ENCODE peak calls at places on chromosomes 11 and 22, in seven cellular contexts. L is neuronal stem cell, V is IMR-90, S is H9, H is mesenchymal stem cell, Q is mesendoderm, P is H1. E is an unnamed sample.
A peak's percentile ranks its signal among the peaks of the same experiment; 100 is the strongest.

GRCh38 chr22:26502688-26503561 is 9.3 kb downstream of the TFIP11 start:
- DNase-seq in L (peak; percentile 31), V (peak; percentile 51), S (peak; percentile 80), H (peak; percentile 68), Q (peak; percentile 87), P (no peak), E (peak; percentile 34)

GRCh38 chr22:23359583-23360123 is 179.3 kb downstream of the BCR start:
- DNase-seq in L (no peak), V (no peak), S (no peak), H (no peak), Q (no peak), P (no peak), E (no peak)

GRCh38 chr11:61682093-61682732 is 2.0 kb downstream of the DAGLA start:
- DNase-seq in L (no peak), V (no peak), S (no peak), H (peak; percentile 26), Q (no peak), P (no peak), E (no peak)

GRCh38 chr22:32354360-32355351 is 3.0 kb upstream of the RFPL3 start:
- DNase-seq in L (no peak), V (peak; percentile 67), S (no peak), H (peak; percentile 45), Q (peak; percentile 74), P (no peak), E (no peak)

GRCh38 chr11:38182126-38182907 is 1584.3 kb upstream of the RAG2 start:
- DNase-seq in L (no peak), V (no peak), S (no peak), H (peak; percentile 17), Q (no peak), P (no peak), E (no peak)

GRCh38 chr11:62601114-62601363 is 626 bp downstream of the MTA2 start:
- DNase-seq in L (no peak), V (no peak), S (no peak), H (peak; percentile 43), Q (no peak), P (no peak), E (no peak)

GRCh38 chr11:102757823-102758549 is 22.4 kb downstream of the MMP10 start:
- DNase-seq in L (no peak), V (peak; percentile 89), S (no peak), H (peak; percentile 92), Q (no peak), P (no peak), E (no peak)

GRCh38 chr11:75639752-75640151 is 29.1 kb downstream of the MAP6 start:
- DNase-seq in L (no peak), V (peak; percentile 59), S (no peak), H (peak; percentile 72), Q (peak; percentile 90), P (no peak), E (no peak)

GRCh38 chr11:128575956-128576340 is 11.4 kb downstream of the ETS1 start:
- DNase-seq in L (no peak), V (peak; percentile 69), S (no peak), H (peak; percentile 82), Q (no peak), P (no peak), E (no peak)

GRCh38 chr11:112706863-112707262 is 254.4 kb upstream of the NCAM1 start:
- DNase-seq in L (no peak), V (no peak), S (no peak), H (no peak), Q (no peak), P (no peak), E (no peak)
- H2BK5ac ChIP-seq in L (no peak overlapping the region), V (no peak overlapping the region), S (no peak overlapping the region), H (no peak overlapping the region), Q (no peak overlapping the region), P (no peak overlapping the region), E (no peak overlapping the region)

GRCh38 chr11:121249039-121249663 is 43.4 kb upstream of the SC5D start:
- DNase-seq in L (peak; percentile 29), V (peak; percentile 48), S (no peak), H (peak; percentile 61), Q (peak; percentile 70), P (no peak), E (peak; percentile 39)

GRCh38 chr11:121244861-121245260 is 47.7 kb upstream of the SC5D start:
- DNase-seq in L (no peak), V (no peak), S (no peak), H (no peak), Q (no peak), P (no peak), E (no peak)

GRCh38 chr11:121248496-121248895 is 44.1 kb upstream of the SC5D start:
- DNase-seq in L (no peak), V (no peak), S (no peak), H (no peak), Q (no peak), P (no peak), E (peak; percentile 80)

GRCh38 chr11:121246769-121247035 is 45.9 kb upstream of the SC5D start:
- DNase-seq in L (no peak), V (no peak), S (peak; percentile 51), H (no peak), Q (no peak), P (no peak), E (no peak)

GRCh38 chr11:121246021-121246768 is 46.4 kb upstream of the SC5D start:
- DNase-seq in L (no peak), V (no peak), S (peak; percentile 82), H (no peak), Q (no peak), P (no peak), E (no peak)
- H2BK120ac ChIP-seq in L (no peak overlapping the region), V (no peak overlapping the region), S (no peak overlapping the region), H (no peak overlapping the region), Q (no peak overlapping the region), P (no peak overlapping the region), E (peak overlapping the region; percentile 14)

GRCh38 chr11:2264366-2265011 is 5.9 kb downstream of the ASCL2 start:
- DNase-seq in L (no peak), V (no peak), S (no peak), H (no peak), Q (no peak), P (no peak), E (peak; percentile 64)

GRCh38 chr11:2266586-2267305 is 3.6 kb downstream of the ASCL2 start:
- DNase-seq in L (no peak), V (no peak), S (no peak), H (no peak), Q (no peak), P (no peak), E (no peak)

GRCh38 chr11:2263724-2264360 is 6.5 kb downstream of the ASCL2 start:
- DNase-seq in L (no peak), V (no peak), S (no peak), H (no peak), Q (no peak), P (no peak), E (peak; percentile 70)

GRCh38 chr11:2265854-2266585 is 4.4 kb downstream of the ASCL2 start:
- DNase-seq in L (no peak), V (no peak), S (no peak), H (no peak), Q (no peak), P (no peak), E (no peak)

DNA sequence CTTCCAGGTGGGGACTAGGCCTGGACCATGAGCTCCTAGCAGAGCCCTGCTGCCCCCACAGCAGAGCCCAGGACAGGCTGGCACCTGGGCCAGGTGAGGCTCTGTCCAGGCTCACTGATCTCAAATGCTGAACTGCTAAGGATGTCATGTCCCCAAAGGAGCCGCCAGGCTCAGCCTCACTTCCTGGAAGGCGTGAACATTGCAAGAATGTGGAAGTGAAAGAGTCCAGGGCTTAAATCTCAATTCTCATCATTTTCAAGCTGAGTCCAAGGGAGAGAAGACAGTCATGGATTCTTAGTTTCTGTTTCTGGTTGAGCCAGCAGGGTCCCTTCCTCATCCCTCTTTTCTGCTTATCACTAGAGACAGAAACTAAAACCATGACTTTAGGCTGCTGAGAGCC is 5.0 kb downstream of the ASCL2 start:
- DNase-seq in L (no peak), V (no peak), S (no peak), H (no peak), Q (no peak), P (no peak), E (peak; percentile 78)
- H3K4me1 ChIP-seq in L (peaks cover 12% of the 10 kb centered on the region), V (no peaks in the 10 kb centered on the region), S (no peaks in the 10 kb centered on the region), H (peaks cover 11% of the 10 kb centered on the region), Q (no peaks in the 10 kb centered on the region), P (no peaks in the 10 kb centered on the region), E (peaks cover 6% of the 10 kb centered on the region)

DNA sequence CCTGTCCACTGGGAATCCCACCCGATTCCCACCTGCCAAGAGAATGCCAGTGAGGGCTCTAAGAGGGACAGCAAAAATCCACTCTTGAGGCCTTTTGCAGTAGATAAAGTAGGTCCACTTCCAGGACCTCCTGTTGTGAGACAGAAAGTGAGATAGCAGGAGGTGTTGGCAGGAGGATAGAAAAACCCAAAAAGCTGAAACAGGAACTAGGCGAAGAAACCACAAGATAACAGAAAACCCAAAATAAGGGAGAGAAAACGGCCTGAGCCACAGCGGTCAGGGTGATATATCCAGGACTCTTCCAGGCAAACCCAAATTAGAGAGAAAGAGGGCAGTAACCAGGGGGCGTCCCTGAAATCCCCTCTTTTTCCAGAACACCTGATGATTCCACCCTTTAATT is 79.7 kb upstream of the LINC01488 start:
- DNase-seq in L (no peak), V (no peak), S (no peak), H (no peak), Q (no peak), P (no peak), E (no peak)
- H2BK5ac ChIP-seq in L (no peak overlapping the region), V (no peak overlapping the region), S (no peak overlapping the region), H (no peak overlapping the region), Q (no peak overlapping the region), P (no peak overlapping the region), E (no peak overlapping the region)

GRCh38 chr22:42957958-42958357 is 57.0 kb downstream of the PACSIN2 start:
- DNase-seq in L (no peak), V (no peak), S (no peak), H (no peak), Q (no peak), P (no peak), E (no peak)
- H2BK120ac ChIP-seq in L (no peak overlapping the region), V (no peak overlapping the region), S (no peak overlapping the region), H (no peak overlapping the region), Q (no peak overlapping the region), P (no peak overlapping the region), E (no peak overlapping the region)

E was measured in trophoblast cell.